ENCODE peak calls at places on chromosome X, in four cellular contexts. G is GM23338, Q is HFF-Myc, X is right cardiac atrium. B is an unnamed sample.

GRCh38 chrX:7112071-7112470 is 35.4 kb upstream of the STS start:
- DNase-seq in Q (no peak), G (no peak), X (no peak), B (no peak)

GRCh38 chrX:108230562-108230961 is 139.0 kb downstream of the ATG4A start:
- DNase-seq in G (no peak), X (no peak), Q (no peak), B (no peak)

GRCh38 chrX:142327182-142327581 is 122.1 kb upstream of the MAGEC2 start:
- DNase-seq in G (no peak), X (no peak), Q (no peak), B (no peak)

GRCh38 chrX:129478516-129478915 is 44.8 kb downstream of the SMARCA1 start:
- DNase-seq in X (no peak), Q (no peak), G (no peak), B (no peak)

GRCh38 chrX:10482262-10482661 is 138.1 kb downstream of the MID1 start:
- DNase-seq in X (peak), G (no peak), Q (no peak), B (no peak)

GRCh38 chrX:38212246-38212645 is 8.4 kb downstream of the SRPX start:
- DNase-seq in G (no peak), Q (no peak), X (no peak), B (no peak)

GRCh38 chrX:9706426-9706825 is 59.2 kb downstream of the GPR143 start:
- DNase-seq in Q (no peak), G (no peak), X (no peak), B (no peak)

GRCh38 chrX:30488092-30488491 is 89.5 kb downstream of the TASL start:
- DNase-seq in G (peak), X (no peak), Q (no peak), B (no peak)

GRCh38 chrX:16643160-16643559 is 6.8 kb upstream of the S100G start:
- DNase-seq in Q (no peak), X (no peak), G (peak), B (no peak)

GRCh38 chrX:108456971-108457477 is 17.4 kb downstream of the COL4A5 start:
- DNase-seq in Q (no peak), G (no peak), X (no peak), B (no peak)

GRCh38 chrX:53682885-53683555 is 3.5 kb downstream of the HUWE1 start:
- DNase-seq in G (peak), X (no peak), Q (no peak), B (peak)

GRCh38 chrX:103362504-103362903 is 6.2 kb downstream of the TCEAL9 start:
- DNase-seq in G (peak), Q (no peak), X (no peak), B (no peak)

GRCh38 chrX:74422576-74423288 is 1.4 kb downstream of the SLC16A2 start:
- DNase-seq in X (peak), Q (no peak), G (peak), B (peak)

GRCh38 chrX:101417981-101418841 is 10.2 kb downstream of the HNRNPH2 start:
- DNase-seq in G (peak), Q (no peak), X (peak), B (peak)

GRCh38 chrX:103398321-103398937 is 22.1 kb downstream of the BEX3 start:
- DNase-seq in X (no peak), Q (peak), G (no peak), B (no peak)

GRCh38 chrX:56789518-56790070 is 60.6 kb downstream of the NBDY start:
- DNase-seq in X (no peak), G (no peak), Q (no peak), B (no peak)

GRCh38 chrX:137646472-137646871 is 80.5 kb downstream of the ZIC3 start:
- DNase-seq in X (no peak), Q (no peak), G (no peak), B (no peak)

GRCh38 chrX:19964017-19964710 is 26.7 kb downstream of the BCLAF3 start:
- DNase-seq in G (no peak), X (no peak), Q (no peak), B (no peak)

GRCh38 chrX:45722471-45722870 is 521.8 kb upstream of the DIPK2B start:
- DNase-seq in X (no peak), G (no peak), Q (no peak), B (no peak)

GRCh38 chrX:87895421-87895820 is 377.8 kb downstream of the KLHL4 start:
- DNase-seq in X (no peak), Q (no peak), G (no peak), B (no peak)

GRCh38 chrX:10177620-10178019 is 20.8 kb downstream of the CLCN4 start:
- DNase-seq in Q (peak), G (no peak), X (no peak), B (no peak)

GRCh38 chrX:72347366-72347765 is 41.7 kb upstream of the CITED1 start:
- DNase-seq in G (no peak), Q (no peak), X (no peak), B (no peak)

GRCh38 chrX:105191878-105192277 is 28.6 kb downstream of the TEX13A start:
- DNase-seq in G (peak), X (no peak), Q (no peak), B (peak)

GRCh38 chrX:1462596-1463251 is 10.0 kb upstream of the ASMTL start:
- DNase-seq in G (no peak), X (peak), Q (no peak), B (peak)

GRCh38 chrX:2696698-2697215 is 5.7 kb downstream of the CD99 start:
- DNase-seq in Q (peak), G (no peak), X (no peak), B (no peak)

GRCh38 chrX:154605566-154605965 is 13.5 kb downstream of the CTAG1B start:
- DNase-seq in G (no peak), X (no peak), Q (no peak), B (no peak)

GRCh38 chrX:102765217-102765616 is 44.7 kb downstream of the GPRASP3 start:
- DNase-seq in G (no peak), X (peak), Q (peak), B (no peak)

GRCh38 chrX:24515447-24515846 is 50.4 kb downstream of the PDK3 start:
- DNase-seq in Q (no peak), X (no peak), G (peak), B (no peak)

GRCh38 chrX:80817002-80817401 is 7.3 kb upstream of the BRWD3 start:
- DNase-seq in X (no peak), Q (no peak), G (no peak), B (no peak)

GRCh38 chrX:147958316-147958715 is 22.8 kb upstream of the FMR1NB start:
- DNase-seq in X (no peak), Q (no peak), G (no peak), B (no peak)

GRCh38 chrX:69362889-69363288 is 141.2 kb upstream of the NALF2 start:
- DNase-seq in Q (peak), G (no peak), X (peak), B (peak)

GRCh38 chrX:19893722-19894121 is 6.3 kb upstream of the SH3KBP1 start:
- DNase-seq in Q (no peak), G (no peak), X (no peak), B (no peak)

GRCh38 chrX:132435222-132435621 is 53.6 kb downstream of the MBNL3 start:
- DNase-seq in X (no peak), Q (no peak), G (no peak), B (no peak)

GRCh38 chrX:68693481-68694410 is 46.3 kb downstream of the STARD8 start:
- DNase-seq in Q (no peak), X (peak), G (peak), B (peak)

GRCh38 chrX:7086384-7086783 is 61.1 kb upstream of the STS start:
- DNase-seq in Q (no peak), G (no peak), X (no peak), B (no peak)

GRCh38 chrX:154471870-154472684 is 7.0 kb downstream of the LAGE3 start:
- DNase-seq in G (no peak), X (no peak), Q (no peak), B (no peak)

GRCh38 chrX:32673193-32673592 is 538.2 kb downstream of the DMD start:
- DNase-seq in Q (no peak), G (peak), X (no peak), B (no peak)

GRCh38 chrX:105211051-105211575 is 9.4 kb downstream of the TEX13A start:
- DNase-seq in Q (no peak), G (no peak), X (no peak), B (no peak)

B was measured in left colon.